ENCODE peak calls at places on chromosomes 6 and 20, in eight cellular contexts. C, X, H, L, S, Q, K and O are unnamed samples.

GRCh38 chr6:27834384-27834783 is 77.8 kb downstream of the OR2B2 start:
- DNase-seq in C (no peak), X (no peak), H (no peak), L (no peak), S (no peak), Q (no peak), K (no peak), O (no peak)

GRCh38 chr6:85747093-85747492 is 104.4 kb upstream of the SYNCRIP start:
- DNase-seq in C (no peak), X (no peak), H (no peak), L (no peak), S (no peak), Q (no peak), K (no peak), O (no peak)

GRCh38 chr20:46698788-46699187 is 9.5 kb upstream of the TP53RK start:
- DNase-seq in C (no peak), X (no peak), H (no peak), L (no peak), S (no peak), Q (no peak), K (no peak), O (no peak)

GRCh38 chr6:144134176-144134575 is 16.1 kb upstream of the STX11 start:
- DNase-seq in C (no peak), X (no peak), H (no peak), L (no peak), S (no peak), Q (no peak), K (no peak), O (no peak)

GRCh38 chr6:36724514-36725385 is 27.1 kb downstream of the RAB44 start:
- DNase-seq in C (peak; percentile 88), X (no peak), H (peak; percentile 65), L (peak; percentile 50), S (peak; percentile 76), Q (peak; percentile 87), K (peak; percentile 76), O (no peak)

GRCh38 chr6:5749016-5749665 is 257.6 kb downstream of the NRN1 start:
- DNase-seq in C (no peak), X (no peak), H (no peak), L (no peak), S (no peak), Q (no peak), K (no peak), O (no peak)

GRCh38 chr20:8212286-8212685 is 80.2 kb downstream of the PLCB1 start:
- DNase-seq in C (no peak), X (no peak), H (no peak), L (no peak), S (no peak), Q (no peak), K (no peak), O (no peak)

GRCh38 chr6:142774292-142774691 is 170.7 kb downstream of the HIVEP2 start:
- DNase-seq in C (no peak), X (no peak), H (no peak), L (no peak), S (no peak), Q (no peak), K (no peak), O (no peak)

GRCh38 chr20:47355489-47356219 is 845 bp downstream of the ZMYND8 start:
- DNase-seq in C (no peak), X (no peak), H (no peak), L (no peak), S (peak; percentile 14), Q (no peak), K (no peak), O (no peak)

GRCh38 chr6:156809446-156810178 is 32.4 kb downstream of the ARID1B start:
- DNase-seq in C (no peak), X (no peak), H (no peak), L (no peak), S (no peak), Q (no peak), K (no peak), O (no peak)

GRCh38 chr20:45924391-45925261 is 9.9 kb upstream of the PCIF1 start:
- DNase-seq in C (peak; percentile 61), X (no peak), H (peak; percentile 42), L (no peak), S (no peak), Q (no peak), K (peak; percentile 63), O (no peak)

GRCh38 chr20:6768228-6769185 is 1.0 kb downstream of the BMP2 start:
- DNase-seq in C (peak; percentile 38), X (peak; percentile 64), H (peak; percentile 16), L (no peak), S (peak; percentile 56), Q (peak; percentile 27), K (peak; percentile 10), O (peak; percentile 85)

GRCh38 chr6:103122766-103123601 is 1729.5 kb downstream of the GRIK2 start:
- DNase-seq in C (peak; percentile 46), X (no peak), H (peak; percentile 40), L (no peak), S (no peak), Q (peak; percentile 39), K (no peak), O (peak; percentile 50)

GRCh38 chr6:143243786-143244185 is 183.1 kb downstream of the AIG1 start:
- DNase-seq in C (no peak), X (no peak), H (no peak), L (no peak), S (no peak), Q (no peak), K (no peak), O (no peak)

GRCh38 chr6:145260491-145260890 is 474.8 kb downstream of the EPM2A start:
- DNase-seq in C (no peak), X (no peak), H (no peak), L (no peak), S (no peak), Q (no peak), K (no peak), O (no peak)

DNA sequence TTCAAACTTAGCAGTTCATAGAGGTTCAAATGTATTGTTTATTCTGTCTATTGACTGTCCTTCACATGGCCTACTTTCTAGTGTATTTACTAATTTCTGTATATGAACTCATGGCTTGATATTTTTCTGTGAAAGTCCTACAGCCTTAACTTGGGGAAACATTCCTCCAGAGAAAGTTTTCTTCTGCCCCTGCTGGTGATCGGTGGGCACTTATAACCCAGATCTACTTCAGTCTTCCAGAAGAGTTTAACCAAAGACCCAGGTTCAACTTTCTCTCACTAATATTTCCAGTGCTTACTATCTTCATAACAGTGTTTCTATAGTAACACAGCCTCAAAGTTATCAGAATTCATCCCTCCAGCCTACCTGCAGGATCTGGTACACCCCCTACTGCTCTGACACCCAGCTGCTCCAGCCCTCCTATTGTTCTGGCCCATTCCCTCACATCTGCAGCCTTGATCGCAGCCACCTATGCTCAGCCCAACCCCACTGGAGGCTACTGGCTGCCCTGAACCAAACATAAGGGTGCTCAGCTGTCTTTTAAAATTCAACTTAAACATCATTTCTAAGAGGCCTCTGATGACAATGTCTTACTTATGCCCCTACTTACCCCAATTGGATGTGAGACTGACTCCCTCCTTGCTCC is 72.3 kb downstream of the TBX18 start:
- DNase-seq in C (no peak), X (no peak), H (no peak), L (no peak), S (no peak), Q (no peak), K (no peak), O (no peak)
- TF ChIP-seq CTCF in C (no peak), X (no peak), H (no peak), L (no peak), S (no peak), Q (no peak), K (no peak), O (no peak)

DNA sequence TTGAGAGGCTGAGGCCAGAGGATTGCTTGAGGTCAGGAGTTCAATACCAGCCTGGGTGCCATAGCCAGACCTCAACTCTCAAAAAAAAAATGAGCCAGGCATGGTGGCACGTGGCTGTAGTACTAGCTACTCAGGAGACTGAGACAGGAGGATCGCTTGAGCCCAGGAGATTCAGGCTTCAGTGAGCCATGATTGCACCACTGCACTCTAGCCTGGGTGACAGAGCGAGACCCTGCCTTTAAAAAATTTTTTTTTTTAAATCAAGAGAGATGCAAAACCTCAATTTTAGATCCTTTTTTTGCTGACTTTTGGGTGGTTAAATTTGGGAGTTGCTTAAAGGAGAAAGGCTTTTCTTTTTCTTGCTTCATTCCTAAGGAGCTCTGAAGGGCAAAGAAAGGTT is 70.9 kb downstream of the DHX35 start:
- DNase-seq in C (no peak), X (no peak), H (no peak), L (no peak), S (no peak), Q (no peak), K (no peak), O (no peak)
- H3K36me3 ChIP-seq in C (peaks cover 18% of the 10 kb centered on the region), X (peaks cover 100% of the 10 kb centered on the region), H (peaks cover 14% of the 10 kb centered on the region), L (no peaks in the 10 kb centered on the region), S (peaks cover 7% of the 10 kb centered on the region), Q (peaks cover 34% of the 10 kb centered on the region), K (peaks cover 6% of the 10 kb centered on the region), O (no peaks in the 10 kb centered on the region)

DNA sequence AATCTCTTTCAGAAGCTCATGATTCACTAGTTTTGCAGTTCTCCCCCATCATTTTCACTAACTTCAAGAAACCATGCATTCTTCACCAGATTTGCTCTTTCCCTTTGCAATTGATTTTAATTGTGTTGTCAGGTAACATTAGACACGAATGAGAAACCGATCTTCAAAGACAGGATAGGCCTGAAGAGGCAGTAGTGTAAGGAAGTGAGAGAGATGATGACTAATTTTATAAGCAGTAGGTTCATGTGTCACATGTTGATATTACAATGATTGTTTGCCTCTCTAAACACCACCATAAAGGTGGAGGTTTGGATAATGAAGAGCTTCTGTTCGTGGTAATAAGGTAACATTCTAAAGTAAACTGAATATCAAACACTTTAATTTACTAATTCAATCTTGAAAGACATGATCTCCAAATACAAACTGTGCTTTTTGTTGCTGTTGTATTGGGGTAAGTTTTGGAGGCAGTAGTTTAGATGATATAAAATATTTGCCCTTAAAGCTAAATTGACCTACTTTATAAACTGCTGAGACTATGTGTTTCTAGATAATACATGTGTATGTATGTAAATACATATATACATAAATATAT is 207.2 kb downstream of the PHACTR1 start:
- DNase-seq in C (no peak), X (no peak), H (no peak), L (no peak), S (no peak), Q (no peak), K (no peak), O (no peak)
- TF ChIP-seq CTCF in C (no peak), X (no peak), H (no peak), L (no peak), S (no peak), Q (no peak), K (no peak), O (no peak)

GRCh38 chr6:30195951-30196350 is 17.3 kb downstream of the TRIM26 start:
- DNase-seq in C (no peak), X (no peak), H (no peak), L (no peak), S (no peak), Q (no peak), K (no peak), O (no peak)
- H3K36me3 ChIP-seq in C (peaks cover 27% of the 10 kb centered on the region), X (peaks cover 92% of the 10 kb centered on the region), H (peaks cover 24% of the 10 kb centered on the region), L (no peaks in the 10 kb centered on the region), S (peaks cover 9% of the 10 kb centered on the region), Q (peaks cover 29% of the 10 kb centered on the region), K (peaks cover 33% of the 10 kb centered on the region), O (peaks cover 95% of the 10 kb centered on the region)